ENCODE peak calls at places on chromosomes 3 and 15, in five cellular contexts. S is IMR-90, F is heart left ventricle, P is adrenal gland, R is endodermal cell. U is an unnamed sample.

GRCh38 chr3:71117572-71118247 is 465.8 kb downstream of the FOXP1 start:
- DNase-seq in S (peak; percentile 69), F (no peak), P (no peak), R (no peak), U (no peak)

GRCh38 chr15:90774731-90775521 is 57.8 kb downstream of the BLM start:
- DNase-seq in S (peak; percentile 89), F (no peak), P (no peak), R (no peak), U (peak; percentile 57)

GRCh38 chr3:88985491-88985890 is 121.9 kb upstream of the EPHA3 start:
- DNase-seq in S (peak; percentile 21), F (no peak), P (no peak), R (no peak), U (no peak)

GRCh38 chr3:174986685-174987084 is 127.6 kb downstream of the NAALADL2 start:
- DNase-seq in S (peak; percentile 57), F (no peak), P (no peak), R (no peak), U (no peak)

GRCh38 chr3:101950510-101950909 is 101.2 kb downstream of the NFKBIZ start:
- DNase-seq in S (peak; percentile 81), F (no peak), P (no peak), R (no peak), U (no peak)

GRCh38 chr3:17411157-17411877 is 331.1 kb downstream of the TBC1D5 start:
- DNase-seq in S (no peak), F (no peak), P (no peak), R (no peak), U (no peak)

GRCh38 chr3:105970283-105970682 is 101.5 kb upstream of the CBLB start:
- DNase-seq in S (peak; percentile 78), F (no peak), P (peak; percentile 34), R (no peak), U (peak; percentile 43)

GRCh38 chr15:74651251-74651741 is 35.7 kb downstream of the CLK3 start:
- DNase-seq in S (no peak), F (no peak), P (no peak), R (no peak), U (no peak)

GRCh38 chr3:55402886-55403605 is 84.1 kb downstream of the WNT5A start:
- DNase-seq in S (peak; percentile 66), F (no peak), P (no peak), R (no peak), U (no peak)

GRCh38 chr3:108953210-108953609 is 469 bp downstream of the GUCA1C start:
- DNase-seq in S (no peak), F (no peak), P (no peak), R (no peak), U (no peak)
- TF ChIP-seq CTCF in S (no peak), F (no peak), P (no peak), R (no peak), U (no peak)

GRCh38 chr3:122414391-122414790 is 1.5 kb downstream of the WDR5B start:
- DNase-seq in S (peak; percentile 36), F (no peak), P (no peak), R (no peak), U (no peak)
- H3K4me3 ChIP-seq in S (no peak overlapping the region), F (no peak overlapping the region), P (no peak overlapping the region), R (peak overlapping the region; percentile 95), U (no peak overlapping the region)

DNA sequence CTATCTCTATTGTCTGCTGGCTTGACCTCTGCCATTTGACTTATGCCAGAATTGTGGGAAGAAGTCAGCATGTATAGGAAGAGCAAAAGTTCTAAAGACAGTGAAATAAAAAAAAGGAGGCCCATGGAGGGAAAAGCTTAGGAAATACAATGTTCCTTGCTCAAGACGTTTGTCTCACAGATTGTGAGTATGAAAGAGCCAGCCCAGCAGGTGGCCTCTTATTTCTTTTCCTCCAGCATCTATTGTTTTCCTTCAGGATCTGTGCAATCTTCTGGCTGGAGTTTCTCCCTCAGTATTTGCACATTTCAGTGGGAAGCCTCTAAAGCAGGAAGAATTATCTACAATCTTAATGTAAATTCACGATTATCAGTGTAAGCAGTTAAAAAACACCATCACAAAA is 43.7 kb downstream of the ZDHHC3 start:
- DNase-seq in S (no peak), F (no peak), P (no peak), R (no peak), U (no peak)
- TF ChIP-seq CTCF in S (no peak), F (no peak), P (no peak), R (no peak), U (no peak)

GRCh38 chr3:172259726-172260248 is 188.5 kb downstream of the GHSR start:
- DNase-seq in S (no peak), F (no peak), P (no peak), R (no peak), U (no peak)
- H3K4me3 ChIP-seq in S (no peak overlapping the region), F (no peak overlapping the region), P (no peak overlapping the region), R (no peak overlapping the region), U (no peak overlapping the region)

GRCh38 chr15:55993111-55993803 is at the start of gene NEDD4:
- DNase-seq in S (peak; percentile 86), F (peak; percentile 91), P (peak; percentile 87), R (peak; percentile 92), U (peak; percentile 61)

GRCh38 chr15:55991841-55992768 is 1.3 kb downstream of the NEDD4 start:
- DNase-seq in S (no peak), F (no peak), P (no peak), R (no peak), U (no peak)

GRCh38 chr15:55990986-55991385 is 2.4 kb downstream of the NEDD4 start:
- DNase-seq in S (no peak), F (no peak), P (no peak), R (no peak), U (no peak)

GRCh38 chr15:55992769-55993110 is 672 bp downstream of the NEDD4 start:
- DNase-seq in S (peak; percentile 70), F (no peak), P (no peak), R (no peak), U (peak; percentile 13)

DNA sequence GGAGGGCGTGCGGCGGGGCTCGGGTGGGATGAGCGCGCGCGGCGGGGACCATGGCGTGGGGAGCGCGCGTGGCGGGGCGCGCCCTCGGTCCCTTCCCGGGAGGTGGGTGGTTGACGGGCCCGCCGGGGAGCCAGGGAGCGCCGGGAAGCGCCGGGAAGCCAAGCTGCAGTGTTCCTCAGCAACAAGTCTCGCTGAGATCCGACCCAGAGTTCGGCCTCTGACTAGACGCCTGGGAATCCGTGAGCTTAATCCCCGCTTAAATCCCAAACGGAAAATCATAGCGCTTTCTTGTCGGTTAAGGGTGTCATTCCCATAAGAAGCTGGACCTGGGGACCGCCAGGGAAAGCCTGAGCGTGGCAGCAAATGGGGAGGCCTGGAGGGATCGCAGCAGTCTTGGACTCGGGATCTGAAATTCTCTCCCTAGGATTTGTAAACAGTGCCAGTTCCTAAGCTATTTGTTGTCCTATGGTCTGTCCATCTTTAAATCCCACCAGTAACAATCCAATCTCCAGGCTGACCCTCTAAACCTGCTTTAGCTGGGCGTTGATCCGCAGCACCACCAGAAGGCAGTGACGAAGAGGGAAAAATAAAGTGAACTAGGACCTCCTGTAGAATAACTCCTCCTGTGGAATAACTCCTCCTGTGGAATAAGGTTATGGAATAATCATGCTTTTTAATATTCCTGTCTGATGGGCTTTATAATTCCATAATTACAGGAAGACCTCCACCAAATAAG is 560 bp upstream of the NEDD4 start:
- DNase-seq in S (peak; percentile 68), F (no peak), P (no peak), R (peak; percentile 82), U (peak; percentile 33)
- TF ChIP-seq CTCF in S (peak; percentile 11), F (no peak), P (no peak), R (no peak), U (peak; percentile 33)

GRCh38 chr3:98890960-98891910 is 10.3 kb downstream of the DCBLD2 start:
- DNase-seq in S (peak; percentile 60), F (no peak), P (no peak), R (no peak), U (no peak)

GRCh38 chr3:98890181-98890882 is 11.2 kb downstream of the DCBLD2 start:
- DNase-seq in S (peak; percentile 38), F (no peak), P (no peak), R (no peak), U (no peak)

GRCh38 chr3:98893740-98894139 is 7.8 kb downstream of the DCBLD2 start:
- DNase-seq in S (peak; percentile 28), F (no peak), P (no peak), R (peak; percentile 47), U (no peak)

GRCh38 chr3:98894791-98895576 is 6.5 kb downstream of the DCBLD2 start:
- DNase-seq in S (no peak), F (no peak), P (no peak), R (no peak), U (no peak)

DNA sequence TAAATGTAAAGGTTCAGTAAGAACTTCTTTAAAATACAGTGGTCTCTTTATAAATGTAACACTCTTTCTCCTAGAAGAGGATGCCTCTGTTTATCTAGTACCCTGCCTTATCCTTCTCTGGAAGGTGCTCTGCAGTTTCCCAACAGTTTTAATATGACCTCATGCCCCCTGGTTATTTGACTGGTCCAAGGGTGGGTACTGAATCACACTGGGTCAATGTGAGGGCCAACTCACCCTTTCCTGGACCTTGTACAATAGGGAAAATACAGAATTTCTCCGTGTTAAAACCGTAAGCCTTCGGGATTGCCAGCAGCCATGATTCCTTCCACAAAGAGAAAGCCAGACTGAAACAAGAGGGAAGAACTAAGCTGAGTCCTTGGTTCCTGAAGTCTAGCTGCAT is 9.2 kb downstream of the DCBLD2 start:
- DNase-seq in S (no peak), F (no peak), P (no peak), R (no peak), U (no peak)
- H3K4me3 ChIP-seq in S (no peak overlapping the region), F (no peak overlapping the region), P (no peak overlapping the region), R (peak overlapping the region; percentile 31), U (no peak overlapping the region)

GRCh38 chr3:143763568-143764162 is 84.6 kb downstream of the SLC9A9 start:
- DNase-seq in S (peak; percentile 13), F (no peak), P (no peak), R (no peak), U (no peak)
- TF ChIP-seq CTCF in S (peak; percentile 36), F (peak; percentile 42), P (peak; percentile 30), R (peak; percentile 78), U (peak; percentile 49)